ENCODE peak calls at places on chromosomes 13 and 19, in ten cellular contexts. E, O, X, S, J, H, F, K, P and L are unnamed samples.

GRCh38 chr19:31976775-31977536 is 368.5 kb upstream of the ZNF507 start:
- DNase-seq in E (no peak), O (no peak), X (no peak), S (no peak), J (no peak), H (no peak), F (no peak), K (no peak), P (no peak), L (no peak)

GRCh38 chr13:28624707-28625432 is 34.1 kb upstream of the POMP start:
- DNase-seq in E (no peak), O (no peak), X (no peak), S (no peak), J (no peak), H (no peak), F (no peak), K (no peak), P (no peak), L (no peak)

GRCh38 chr19:33458807-33459206 is 62.8 kb downstream of the PEPD start:
- DNase-seq in E (no peak), O (no peak), X (peak; percentile 23), S (no peak), J (no peak), H (no peak), F (no peak), K (no peak), P (no peak), L (no peak)

GRCh38 chr19:32220951-32221350 is 124.5 kb upstream of the ZNF507 start:
- DNase-seq in E (no peak), O (no peak), X (no peak), S (no peak), J (no peak), H (no peak), F (no peak), K (no peak), P (peak; percentile 23), L (no peak)

GRCh38 chr13:104571161-104571889 is 1505.1 kb upstream of the SLC10A2 start:
- DNase-seq in E (peak; percentile 82), O (no peak), X (peak; percentile 69), S (peak; percentile 60), J (peak; percentile 75), H (peak; percentile 81), F (peak; percentile 56), K (peak; percentile 54), P (no peak), L (peak; percentile 80)

GRCh38 chr13:98228661-98229349 is 51.7 kb upstream of the RNF113B start:
- DNase-seq in E (peak; percentile 74), O (no peak), X (no peak), S (peak; percentile 89), J (no peak), H (no peak), F (no peak), K (peak; percentile 93), P (no peak), L (no peak)

GRCh38 chr19:38735257-38735686 is 9.0 kb downstream of the CAPN12 start:
- DNase-seq in E (no peak), O (no peak), X (peak; percentile 67), S (no peak), J (no peak), H (peak; percentile 46), F (peak; percentile 42), K (no peak), P (peak; percentile 70), L (no peak)

GRCh38 chr19:40147693-40148347 is 43.4 kb upstream of the MAP3K10 start:
- DNase-seq in E (peak; percentile 77), O (peak; percentile 46), X (peak; percentile 57), S (peak; percentile 17), J (no peak), H (no peak), F (no peak), K (peak; percentile 71), P (no peak), L (peak; percentile 82)

GRCh38 chr13:51071493-51071892 is 39.6 kb downstream of the C13orf42 start:
- DNase-seq in E (no peak), O (no peak), X (no peak), S (no peak), J (no peak), H (no peak), F (no peak), K (no peak), P (no peak), L (no peak)

GRCh38 chr19:46845959-46846459 is 4.6 kb downstream of the AP2S1 start:
- DNase-seq in E (no peak), O (no peak), X (no peak), S (no peak), J (no peak), H (no peak), F (no peak), K (no peak), P (no peak), L (no peak)

GRCh38 chr19:19262190-19263057 is 10.7 kb downstream of the TM6SF2 start:
- DNase-seq in E (no peak), O (no peak), X (no peak), S (no peak), J (peak; percentile 5), H (no peak), F (no peak), K (no peak), P (peak; percentile 58), L (no peak)

GRCh38 chr13:110506859-110507566 is 54.5 kb downstream of the RAB20 start:
- DNase-seq in E (peak; percentile 10), O (no peak), X (peak; percentile 94), S (no peak), J (no peak), H (peak; percentile 89), F (no peak), K (no peak), P (peak; percentile 90), L (peak; percentile 88)

GRCh38 chr19:40398417-40399056 is 8.6 kb upstream of the HIPK4 start:
- DNase-seq in E (no peak), O (no peak), X (no peak), S (no peak), J (no peak), H (peak; percentile 38), F (no peak), K (no peak), P (peak; percentile 84), L (no peak)

GRCh38 chr19:15091918-15092753 is 10.1 kb downstream of the OR1I1 start:
- DNase-seq in E (peak; percentile 71), O (no peak), X (no peak), S (no peak), J (peak; percentile 59), H (peak; percentile 73), F (no peak), K (peak; percentile 64), P (no peak), L (peak; percentile 74)

GRCh38 chr19:29800086-29800825 is 11.5 kb upstream of the CCNE1 start:
- DNase-seq in E (no peak), O (no peak), X (no peak), S (no peak), J (no peak), H (no peak), F (no peak), K (no peak), P (no peak), L (peak; percentile 41)

GRCh38 chr13:49288458-49288857 is 40.7 kb downstream of the CDADC1 start:
- DNase-seq in E (no peak), O (no peak), X (no peak), S (no peak), J (no peak), H (no peak), F (no peak), K (no peak), P (no peak), L (no peak)

GRCh38 chr19:45142728-45143115 is 18.1 kb downstream of the NKPD1 start:
- DNase-seq in E (no peak), O (no peak), X (no peak), S (no peak), J (no peak), H (no peak), F (no peak), K (no peak), P (no peak), L (no peak)

DNA sequence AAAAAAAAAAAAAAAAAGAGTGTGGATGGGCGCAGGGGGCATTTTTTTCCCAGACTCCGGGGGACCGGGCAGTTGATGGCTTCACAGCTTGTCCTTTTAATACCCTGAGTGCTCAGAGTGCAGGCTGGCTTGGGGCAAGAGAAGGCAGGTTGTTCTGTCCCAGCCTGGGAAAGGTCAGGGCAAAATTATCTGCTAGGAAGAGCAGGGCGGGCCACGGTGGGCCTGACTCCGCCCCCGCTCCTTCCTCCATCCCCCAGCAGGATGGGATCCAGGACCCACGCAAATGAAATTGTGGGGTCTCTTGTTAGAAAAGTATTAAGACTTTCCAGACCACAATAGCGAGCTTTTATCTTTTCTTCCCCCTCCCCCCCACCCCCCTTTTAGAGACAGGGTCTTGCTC is 70.7 kb downstream of the PTPRS start:
- DNase-seq in E (no peak), O (no peak), X (no peak), S (no peak), J (no peak), H (no peak), F (no peak), K (no peak), P (no peak), L (no peak)
- TF ChIP-seq CTCF in E (no peak), O (no peak), X (no peak), S (no peak), J (no peak), H (no peak), F (no peak), K (no peak), P (no peak), L (no peak)

DNA sequence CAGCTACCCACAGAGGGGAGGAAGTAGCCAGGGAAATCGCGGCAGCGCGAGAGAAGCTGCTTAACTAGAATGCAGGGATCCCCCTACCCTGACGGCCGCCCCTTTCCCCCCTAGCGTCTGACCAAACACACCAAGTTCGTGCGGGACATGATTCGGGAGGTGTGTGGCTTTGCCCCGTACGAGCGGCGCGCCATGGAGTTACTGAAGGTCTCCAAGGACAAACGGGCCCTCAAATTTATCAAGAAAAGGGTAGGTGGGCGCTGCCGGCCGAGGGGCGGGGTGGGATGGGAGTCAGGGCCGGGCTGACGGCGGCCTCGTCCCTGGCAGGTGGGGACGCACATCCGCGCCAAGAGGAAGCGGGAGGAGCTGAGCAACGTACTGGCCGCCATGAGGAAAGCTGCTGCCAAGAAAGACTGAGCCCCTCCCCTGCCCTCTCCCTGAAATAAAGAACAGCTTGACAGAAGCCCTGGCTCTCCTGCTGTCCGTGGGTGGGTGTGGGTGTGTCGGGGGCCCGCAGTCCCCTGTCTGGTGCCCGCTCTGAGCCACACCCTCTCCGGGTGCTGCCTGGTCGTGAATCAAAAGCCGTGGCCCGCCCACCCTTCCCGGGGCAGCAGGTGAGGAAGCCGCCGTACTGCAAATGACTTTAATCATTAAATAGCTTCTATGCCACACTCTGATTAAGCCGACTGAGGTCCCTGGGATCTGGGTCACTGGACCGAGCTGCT is 1.3 kb downstream of the RPL36 start:
- DNase-seq in E (peak; percentile 31), O (no peak), X (no peak), S (no peak), J (no peak), H (no peak), F (no peak), K (peak; percentile 55), P (peak; percentile 78), L (peak; percentile 63)
- TF ChIP-seq CTCF in E (no peak), O (no peak), X (no peak), S (no peak), J (no peak), H (no peak), F (no peak), K (no peak), P (no peak), L (no peak)

GRCh38 chr19:1525343-1525742 is 1.5 kb downstream of the PLK5 start:
- DNase-seq in E (no peak), O (no peak), X (no peak), S (no peak), J (no peak), H (no peak), F (no peak), K (no peak), P (no peak), L (no peak)
- TF ChIP-seq CTCF in E (no peak), O (no peak), X (no peak), S (no peak), J (no peak), H (no peak), F (no peak), K (no peak), P (no peak), L (no peak)

GRCh38 chr19:23823952-23824389 is 65.3 kb upstream of the ZNF681 start:
- DNase-seq in E (no peak), O (no peak), X (no peak), S (no peak), J (peak; percentile 31), H (peak; percentile 4), F (no peak), K (no peak), P (no peak), L (peak; percentile 16)
- TF ChIP-seq CTCF in E (no peak), O (no peak), X (no peak), S (no peak), J (no peak), H (no peak), F (peak; percentile 22), K (no peak), P (no peak), L (no peak)